ENCODE peak calls at places on chromosomes 4 and X, in six cellular contexts. J is SK-N-SH, R is neural progenitor cell, N is MM.1S, D is GM23248, W is HCT116. X is an unnamed sample.

GRCh38 chr4:68693325-68694075 is 23.0 kb upstream of the UGT2B15 start:
- DNase-seq in J (no peak), N (no peak), D (no peak), R (no peak), W (no peak), X (no peak)

GRCh38 chr4:122224348-122224747 is 72.2 kb downstream of the BLTP1 start:
- DNase-seq in J (no peak), W (no peak), R (peak; percentile 19), N (peak; percentile 9), D (peak; percentile 23), X (peak; percentile 40)

GRCh38 chr4:182510836-182511235 is 267.6 kb downstream of the TENM3 start:
- DNase-seq in W (no peak), N (no peak), D (no peak), J (no peak), R (peak; percentile 66), X (no peak)

GRCh38 chr4:154998284-154998683 is 210.2 kb upstream of the NPY2R start:
- DNase-seq in N (no peak), R (no peak), D (peak; percentile 72), J (no peak), W (no peak), X (no peak)

GRCh38 chr4:40733752-40734151 is 16.0 kb upstream of the NSUN7 start:
- DNase-seq in D (no peak), J (no peak), N (no peak), W (no peak), R (no peak), X (no peak)

GRCh38 chr4:23135792-23136645 is 443.3 kb downstream of the GBA3 start:
- DNase-seq in N (peak; percentile 49), D (peak; percentile 25), R (peak; percentile 73), W (peak; percentile 12), J (peak; percentile 24), X (peak; percentile 93)

GRCh38 chr4:78379040-78379439 is 172.5 kb upstream of the ANXA3 start:
- DNase-seq in W (no peak), N (no peak), J (no peak), R (no peak), D (peak; percentile 7), X (no peak)

GRCh38 chrX:153974726-153975286 is 2.3 kb downstream of the TMEM187 start:
- DNase-seq in D (no peak), N (no peak), R (no peak), J (no peak), W (no peak), X (no peak)

GRCh38 chr4:85842540-85842939 is 367.6 kb downstream of the ARHGAP24 start:
- DNase-seq in W (no peak), D (peak; percentile 76), N (no peak), R (no peak), J (no peak), X (no peak)

GRCh38 chr4:16031554-16032381 is 52.1 kb downstream of the PROM1 start:
- DNase-seq in J (no peak), R (no peak), N (no peak), D (no peak), W (no peak), X (no peak)

GRCh38 chr4:148823419-148823769 is 381.2 kb upstream of the NR3C2 start:
- DNase-seq in J (no peak), W (no peak), N (no peak), R (no peak), D (no peak), X (no peak)

GRCh38 chr4:80370635-80371034 is 35.1 kb downstream of the CFAP299 start:
- DNase-seq in N (no peak), R (no peak), W (no peak), D (no peak), J (no peak), X (no peak)

GRCh38 chr4:6657242-6658203 is 17.0 kb downstream of the MRFAP1 start:
- DNase-seq in D (no peak), R (no peak), W (no peak), N (no peak), J (no peak), X (no peak)

GRCh38 chrX:38206542-38206941 is 14.1 kb downstream of the SRPX start:
- DNase-seq in N (no peak), J (no peak), W (no peak), R (no peak), D (peak; percentile 50), X (no peak)

GRCh38 chrX:38347136-38347535 is 5.3 kb upstream of the OTC start:
- DNase-seq in N (no peak), J (no peak), D (peak; percentile 82), R (no peak), W (no peak), X (peak; percentile 2)

DNA sequence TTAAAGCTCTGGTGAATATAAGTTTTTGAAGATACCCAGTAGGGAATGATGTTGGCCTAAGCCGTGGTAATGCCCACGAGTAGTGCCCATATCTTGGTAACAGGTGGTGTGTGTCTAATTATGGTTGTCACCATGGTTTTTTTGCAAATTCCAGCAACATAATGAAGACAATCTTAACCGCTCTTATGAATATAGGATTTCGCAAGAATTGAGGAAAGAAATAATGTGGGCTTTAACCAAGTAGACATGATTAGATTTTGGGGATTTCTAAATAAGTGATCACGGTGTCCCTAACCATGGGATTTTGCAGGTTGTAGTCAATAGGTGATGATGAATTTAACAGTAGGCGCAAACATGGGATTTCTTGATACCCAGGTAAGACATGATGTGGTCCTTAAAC is 2.5 kb downstream of the ATXN3L start:
- DNase-seq in D (no peak), R (no peak), W (no peak), N (no peak), J (no peak), X (no peak)
- TF ChIP-seq EZH2phosphoT487 in D (no peak), R (no peak), W (no peak), N (no peak), J (no peak), X (no peak)

DNA sequence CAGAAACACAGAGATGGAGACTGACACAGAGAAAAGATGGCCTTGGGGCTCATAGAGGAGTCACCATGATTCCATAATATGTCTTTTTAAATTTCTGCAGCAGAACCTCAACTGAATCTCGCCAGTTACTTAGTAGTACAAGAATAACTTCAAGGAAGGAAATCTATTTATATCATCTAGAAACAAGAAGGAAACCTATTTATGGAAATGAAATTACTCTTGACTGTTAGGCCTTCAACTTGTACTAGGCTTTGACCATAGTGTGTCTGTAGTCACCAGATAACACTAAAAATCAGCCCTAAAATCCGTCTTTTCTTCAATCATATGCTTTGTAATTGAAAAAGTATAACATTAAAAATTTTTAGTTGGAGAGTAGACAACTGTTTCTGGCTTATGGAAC is 740.4 kb downstream of the TRIML1 start:
- DNase-seq in N (peak; percentile 60), D (no peak), W (no peak), R (no peak), J (no peak), X (no peak)
- H2AFZ ChIP-seq in N (peak overlapping the region; percentile 29), D (no peak overlapping the region), W (no peak overlapping the region), R (no peak overlapping the region), J (no peak overlapping the region), X (peak overlapping the region; percentile 5)

DNA sequence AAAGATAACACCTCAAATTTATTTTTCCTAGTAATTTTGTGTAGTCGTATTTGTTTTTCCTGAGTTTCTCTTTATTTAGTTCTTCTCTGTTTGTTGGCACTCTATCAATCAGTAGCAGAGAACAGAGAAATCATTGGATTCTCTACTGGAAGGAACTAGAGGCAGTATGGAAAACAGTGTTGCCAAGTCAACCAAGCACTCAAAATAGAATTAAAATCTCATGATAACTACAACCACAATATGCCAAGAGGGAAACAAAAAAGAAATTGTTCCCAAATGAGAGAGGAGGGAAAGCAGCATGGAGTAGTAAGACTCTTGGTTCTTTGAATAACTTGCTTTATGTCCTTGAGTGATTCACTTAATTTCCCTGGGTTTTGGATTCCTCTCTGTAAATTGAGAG is 285.4 kb upstream of the ANKRD50 start:
- DNase-seq in R (no peak), D (no peak), N (no peak), W (no peak), J (no peak), X (no peak)
- TF ChIP-seq EZH2phosphoT487 in R (no peak), D (no peak), N (no peak), W (no peak), J (no peak), X (no peak)

GRCh38 chr4:140943486-140943885 is 187.3 kb upstream of the TBC1D9 start:
- DNase-seq in R (no peak), J (no peak), D (peak; percentile 77), W (no peak), N (no peak), X (no peak)

GRCh38 chr4:140943887-140944515 is 187.8 kb upstream of the TBC1D9 start:
- DNase-seq in D (peak; percentile 67), J (no peak), N (no peak), R (no peak), W (no peak), X (no peak)

GRCh38 chr4:140944539-140944938 is 188.4 kb upstream of the TBC1D9 start:
- DNase-seq in R (no peak), D (peak; percentile 75), J (no peak), W (no peak), N (no peak), X (no peak)

GRCh38 chr4:140952709-140953108 is 180.6 kb downstream of the RNF150 start:
- DNase-seq in R (no peak), D (peak; percentile 67), J (no peak), W (no peak), N (no peak), X (no peak)

DNA sequence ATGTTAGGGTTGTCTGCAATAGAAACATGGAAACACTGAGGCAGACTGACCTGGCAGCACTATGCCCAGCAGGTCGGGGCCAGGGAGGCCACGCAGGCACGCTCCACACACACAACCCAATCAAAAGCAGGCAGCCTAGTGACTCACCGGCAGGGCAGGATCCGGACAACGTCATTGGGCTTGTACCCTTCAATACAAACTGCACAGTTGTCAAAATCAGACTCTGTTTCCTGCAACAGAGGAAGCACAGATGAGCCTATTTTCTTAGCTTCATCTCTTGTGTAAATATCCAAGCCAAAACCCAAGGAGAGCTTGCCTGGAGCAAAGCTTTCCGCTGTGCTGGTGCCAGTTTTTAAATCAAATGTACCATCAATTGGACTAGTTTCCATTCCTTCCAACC is 185.8 kb downstream of the RNF150 start:
- DNase-seq in N (no peak), J (peak; percentile 22), W (no peak), D (no peak), R (no peak), X (no peak)
- H2AFZ ChIP-seq in N (no peak overlapping the region), J (peak overlapping the region; percentile 57), W (no peak overlapping the region), D (no peak overlapping the region), R (no peak overlapping the region), X (no peak overlapping the region)

DNA sequence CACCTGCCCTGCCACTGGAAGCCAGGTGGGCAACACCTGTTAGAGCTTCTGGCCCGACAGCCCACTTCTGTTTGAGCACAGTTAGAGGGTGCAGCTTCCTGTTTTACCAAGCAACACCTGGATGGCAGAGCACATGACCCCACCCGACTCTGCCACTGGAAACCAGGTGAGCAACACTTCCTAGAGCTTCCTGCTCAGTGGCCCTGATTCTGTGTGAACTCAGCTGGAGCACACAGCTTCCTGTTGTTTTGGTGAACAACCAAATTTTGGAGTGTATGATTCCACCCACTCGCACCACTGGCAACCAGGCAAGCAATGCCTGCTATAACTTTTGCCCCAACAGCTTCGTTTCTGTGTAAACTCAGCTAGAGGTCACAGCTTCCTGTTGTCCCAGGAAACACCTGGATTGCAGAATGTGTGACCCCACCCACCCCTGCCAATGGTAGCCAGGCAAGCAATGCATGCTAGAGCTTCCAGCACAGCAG is 163.8 kb upstream of the KLF8 start:
- DNase-seq in D (no peak), W (no peak), N (peak; percentile 75), J (no peak), R (no peak), X (no peak)
- TF ChIP-seq EZH2phosphoT487 in D (no peak), W (no peak), N (no peak), J (no peak), R (no peak), X (no peak)

GRCh38 chr4:101366331-101366730 is 19.0 kb upstream of the PPP3CA start:
- DNase-seq in W (no peak), D (peak; percentile 38), J (no peak), R (no peak), N (no peak), X (no peak)
- H2AFZ ChIP-seq in W (peak overlapping the region; percentile 48), D (peak overlapping the region; percentile 71), J (no peak overlapping the region), R (no peak overlapping the region), N (no peak overlapping the region), X (no peak overlapping the region)